ENCODE peak calls at places on chromosomes 16 and 17, in five cellular contexts. J is A549, D is transverse colon, V is ovary, F is tibial nerve. W is an unnamed sample.

GRCh38 chr16:23182675-23183485 is at the start of gene SCNN1G:
- DNase-seq in J (no peak), D (peak; percentile 45), V (peak; percentile 11), F (no peak), W (no peak)

GRCh38 chr17:49975531-49975930 is 6.5 kb downstream of the DLX4 start:
- DNase-seq in J (no peak), D (no peak), V (no peak), F (no peak), W (no peak)

GRCh38 chr17:83189673-83190385 is 110.4 kb downstream of the METRNL start:
- DNase-seq in J (no peak), D (no peak), V (peak; percentile 85), F (peak; percentile 53), W (no peak)

GRCh38 chr16:56669840-56670639 is 426 bp downstream of the MT1H start:
- DNase-seq in J (no peak), D (no peak), V (no peak), F (no peak), W (no peak)

GRCh38 chr16:23351360-23351759 is 49.3 kb downstream of the SCNN1B start:
- DNase-seq in J (no peak), D (peak; percentile 79), V (no peak), F (no peak), W (no peak)

GRCh38 chr16:48905632-48906031 is 295.7 kb upstream of the N4BP1 start:
- DNase-seq in J (no peak), D (no peak), V (no peak), F (no peak), W (no peak)

GRCh38 chr16:85983606-85984005 is 84.6 kb downstream of the IRF8 start:
- DNase-seq in J (no peak), D (no peak), V (no peak), F (no peak), W (no peak)

GRCh38 chr17:56737741-56738161 is 96.0 kb downstream of the C17orf67 start:
- DNase-seq in J (no peak), D (peak; percentile 10), V (no peak), F (no peak), W (no peak)

GRCh38 chr16:86220552-86220951 is 289.8 kb upstream of the FOXF1 start:
- DNase-seq in J (no peak), D (no peak), V (no peak), F (no peak), W (no peak)

GRCh38 chr16:9480503-9480902 is 389.1 kb downstream of the HAPSTR1 start:
- DNase-seq in J (no peak), D (no peak), V (no peak), F (no peak), W (no peak)

GRCh38 chr16:15547768-15548096 is 95.2 kb downstream of the MARF1 start:
- DNase-seq in J (no peak), D (no peak), V (no peak), F (no peak), W (no peak)

GRCh38 chr16:19771040-19771439 is 53.0 kb downstream of the IQCK start:
- DNase-seq in J (no peak), D (no peak), V (no peak), F (no peak), W (no peak)

GRCh38 chr17:4679652-4680051 is 24.3 kb downstream of the PELP1 start:
- DNase-seq in J (peak; percentile 68), D (no peak), V (no peak), F (no peak), W (no peak)

GRCh38 chr17:10210151-10210574 is 11.8 kb upstream of the GAS7 start:
- DNase-seq in J (no peak), D (peak; percentile 25), V (no peak), F (no peak), W (no peak)

GRCh38 chr16:20870122-20870521 is 30.0 kb downstream of the DCUN1D3 start:
- DNase-seq in J (no peak), D (no peak), V (no peak), F (no peak), W (no peak)
- H3K4me1 ChIP-seq in J (peaks cover 61% of the 10 kb centered on the region), D (peaks cover 64% of the 10 kb centered on the region), V (peaks cover 19% of the 10 kb centered on the region), F (peaks cover 100% of the 10 kb centered on the region), W (peaks cover 98% of the 10 kb centered on the region)

DNA sequence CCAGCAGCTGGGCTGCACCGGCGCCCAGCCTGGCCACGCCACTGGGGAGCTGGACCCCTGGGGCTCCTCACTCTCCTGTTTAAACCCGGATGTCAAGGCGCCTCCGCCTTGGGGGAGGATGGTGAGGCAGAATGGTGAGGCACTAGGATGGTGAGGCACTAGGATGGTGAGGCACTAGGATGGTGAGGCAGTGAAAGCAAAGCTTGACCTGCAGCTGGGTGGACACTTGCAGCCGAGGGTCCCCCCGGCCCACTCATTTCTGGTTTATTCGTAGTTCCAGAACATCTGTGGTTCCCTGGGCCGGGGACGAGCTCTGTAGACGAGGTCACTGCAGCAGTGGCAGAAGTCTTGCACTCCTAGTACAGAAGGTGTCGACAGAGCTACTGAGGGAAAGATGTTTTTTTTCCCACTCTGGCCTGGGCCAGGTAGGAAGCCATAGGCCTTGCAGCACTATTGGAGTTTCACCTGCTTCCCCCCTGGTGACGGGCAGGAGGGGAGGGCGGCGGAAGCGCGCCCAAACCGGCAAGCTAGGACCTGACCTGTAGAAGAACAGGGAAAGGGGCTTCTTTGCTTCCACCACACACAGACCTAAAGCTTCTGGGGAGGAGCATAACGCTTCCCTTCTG is 1.1 kb upstream of the HNF1B start:
- DNase-seq in J (no peak), D (peak; percentile 20), V (no peak), F (no peak), W (no peak)
- H3K4me3 ChIP-seq in J (peak overlapping the region; percentile 67), D (peak overlapping the region; percentile 69), V (no peak overlapping the region), F (peak overlapping the region; percentile 35), W (no peak overlapping the region)

GRCh38 chr17:37708616-37709212 is 36.1 kb downstream of the HNF1B start:
- DNase-seq in J (peak; percentile 73), D (peak; percentile 70), V (no peak), F (no peak), W (no peak)

GRCh38 chr17:37713028-37713431 is 31.8 kb downstream of the HNF1B start:
- DNase-seq in J (peak; percentile 73), D (no peak), V (no peak), F (no peak), W (no peak)

GRCh38 chr17:37711113-37711512 is 33.7 kb downstream of the HNF1B start:
- DNase-seq in J (no peak), D (no peak), V (no peak), F (no peak), W (no peak)

GRCh38 chr17:37708008-37708615 is 36.7 kb downstream of the HNF1B start:
- DNase-seq in J (peak; percentile 41), D (peak; percentile 82), V (no peak), F (no peak), W (no peak)

GRCh38 chr17:37710344-37710886 is 34.4 kb downstream of the HNF1B start:
- DNase-seq in J (peak; percentile 87), D (peak; percentile 94), V (no peak), F (no peak), W (no peak)
- TF ChIP-seq EP300 in J (no peak), D (peak; percentile 50), V (no peak), F (no peak), W (no peak)

GRCh38 chr17:1767358-1767757 is 5.5 kb downstream of the SERPINF1 start:
- DNase-seq in J (no peak), D (no peak), V (no peak), F (no peak), W (no peak)
- H3K4me1 ChIP-seq in J (peaks cover 24% of the 10 kb centered on the region), D (peaks cover 15% of the 10 kb centered on the region), V (peaks cover 13% of the 10 kb centered on the region), F (peaks cover 58% of the 10 kb centered on the region), W (peaks cover 42% of the 10 kb centered on the region)

GRCh38 chr17:39151680-39152058 is 232 bp upstream of the PLXDC1 start:
- DNase-seq in J (no peak), D (no peak), V (no peak), F (no peak), W (no peak)
- H3K4me3 ChIP-seq in J (no peak overlapping the region), D (peak overlapping the region; percentile 75), V (peak overlapping the region; percentile 55), F (peak overlapping the region; percentile 81), W (peak overlapping the region; percentile 87)

W was measured in esophagus muscularis mucosa.